ENCODE peak calls at places on chromosomes 4 and X, in four cellular contexts. D is HepG2, B is K562, I is SK-N-SH. W is an unnamed sample.

GRCh38 chrX:1582686-1583437 is 8.5 kb upstream of the AKAP17A start:
- DNase-seq in B (peak), D (peak), I (no peak), W (peak)

GRCh38 chrX:119880552-119881437 is 9.2 kb downstream of the NDUFA1 start:
- DNase-seq in D (peak), I (peak), B (peak), W (peak)

GRCh38 chr4:170805352-170805751 is 715.6 kb upstream of the AADAT start:
- DNase-seq in B (no peak), I (no peak), D (peak), W (no peak)

GRCh38 chr4:125041372-125041930 is 273.3 kb upstream of the FAT4 start:
- DNase-seq in I (no peak), B (no peak), D (no peak), W (no peak)

GRCh38 chr4:101953949-101954348 is 163.4 kb downstream of the BANK1 start:
- DNase-seq in D (peak), I (no peak), B (no peak), W (no peak)

GRCh38 chr4:128162434-128162833 is 101.3 kb downstream of the LARP1B start:
- DNase-seq in I (no peak), D (no peak), B (no peak), W (no peak)

GRCh38 chr4:76821661-76822060 is 76.3 kb downstream of the SOWAHB start:
- DNase-seq in D (no peak), B (no peak), I (no peak), W (no peak)

GRCh38 chr4:149911995-149912394 is 96.4 kb upstream of the IQCM start:
- DNase-seq in B (no peak), I (no peak), D (no peak), W (no peak)

GRCh38 chr4:2138846-2139500 is 79.8 kb downstream of the NAT8L start:
- DNase-seq in I (no peak), D (no peak), B (no peak), W (no peak)

GRCh38 chr4:95636061-95636460 is 87.3 kb upstream of the UNC5C start:
- DNase-seq in I (peak), B (no peak), D (no peak), W (no peak)
- TF ChIP-seq ELF1 in I (no peak), B (no peak), D (no peak), W (no peak)

GRCh38 chrX:69398881-69399280 is 105.2 kb upstream of the NALF2 start:
- DNase-seq in I (no peak), D (no peak), B (no peak), W (no peak)

GRCh38 chrX:69396916-69397315 is 107.2 kb upstream of the NALF2 start:
- DNase-seq in D (no peak), I (no peak), B (no peak), W (no peak)
- TF ChIP-seq ELF1 in D (no peak), I (no peak), B (no peak), W (no peak)

DNA sequence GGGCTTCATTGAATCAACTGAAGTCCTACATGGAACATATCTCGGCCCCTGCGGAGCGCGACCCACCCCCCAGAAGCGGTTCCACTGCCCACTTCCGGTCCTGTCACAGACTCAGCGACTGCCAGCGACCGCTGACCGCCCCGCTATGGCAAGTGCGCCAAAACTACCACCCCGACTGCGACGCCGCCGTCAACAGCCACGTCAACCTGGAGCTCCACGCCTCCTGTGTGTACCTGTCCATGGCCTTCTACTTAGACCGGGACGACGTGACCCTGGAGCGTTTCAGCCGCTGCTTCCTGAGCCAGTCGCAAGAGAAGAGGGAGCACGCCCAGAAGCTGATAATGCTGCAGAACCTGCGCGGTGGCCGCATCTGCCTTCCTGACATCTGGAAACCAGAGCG is 14.8 kb upstream of the FAM47A start:
- DNase-seq in I (no peak), D (no peak), B (no peak), W (no peak)
- TF ChIP-seq ELF1 in I (no peak), D (no peak), B (no peak), W (no peak)

GRCh38 chrX:69317721-69318120 is 152.5 kb upstream of the PJA1 start:
- DNase-seq in D (no peak), I (peak), B (no peak), W (no peak)

GRCh38 chrX:69314436-69315348 is 149.4 kb upstream of the PJA1 start:
- DNase-seq in I (peak), D (no peak), B (no peak), W (no peak)

GRCh38 chrX:69309074-69309792 is 144.0 kb upstream of the PJA1 start:
- DNase-seq in D (peak), B (no peak), I (no peak), W (no peak)

GRCh38 chrX:69312141-69312670 is 147.0 kb upstream of the PJA1 start:
- DNase-seq in I (no peak), B (no peak), D (no peak), W (no peak)

GRCh38 chrX:69313622-69314290 is 148.5 kb upstream of the PJA1 start:
- DNase-seq in B (no peak), I (peak), D (no peak), W (no peak)
- TF ChIP-seq ELF1 in B (no peak), I (no peak), D (no peak), W (no peak)

DNA sequence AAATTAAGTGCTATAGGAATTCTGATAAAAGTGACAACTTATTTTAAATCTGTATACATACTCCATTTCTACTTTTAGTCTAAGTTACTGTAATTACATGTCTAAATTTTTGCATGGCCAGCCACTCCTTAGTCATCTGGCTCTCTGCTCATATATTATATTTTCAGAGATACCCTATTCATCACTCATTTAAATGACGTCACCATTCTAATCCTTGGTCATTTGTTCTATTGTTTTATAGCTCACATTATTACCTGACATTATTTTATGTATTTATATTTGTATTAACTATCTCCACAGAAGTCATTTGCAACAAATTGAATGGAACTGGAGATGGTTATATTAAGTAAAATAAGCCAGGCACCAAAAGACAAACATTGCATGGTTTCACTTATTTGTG is 179.6 kb upstream of the CXorf51A start:
- DNase-seq in B (no peak), I (no peak), D (no peak), W (no peak)
- TF ChIP-seq ELF1 in B (no peak), I (no peak), D (no peak), W (no peak)

DNA sequence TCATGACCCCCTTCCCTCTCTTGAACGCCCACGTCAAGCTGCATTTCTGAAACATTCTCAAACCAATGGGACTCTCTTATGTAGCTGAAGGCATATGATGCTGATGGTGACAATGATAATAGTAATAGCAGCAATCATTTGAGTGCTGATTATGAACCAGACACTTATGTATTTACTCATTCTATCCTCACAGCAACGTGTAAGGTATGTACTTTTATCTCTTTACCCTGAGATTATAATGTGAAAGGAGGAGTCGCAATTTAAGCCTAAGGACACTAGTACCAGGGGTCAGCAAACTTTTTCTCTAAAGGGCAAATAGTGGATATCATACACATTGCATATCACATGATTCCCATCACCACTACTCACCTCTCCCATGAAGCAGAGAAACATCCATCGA is 8.5 kb downstream of the PGM2 start:
- DNase-seq in D (no peak), I (no peak), B (no peak), W (no peak)
- TF ChIP-seq ELF1 in D (no peak), I (no peak), B (no peak), W (no peak)